ENCODE peak calls at places on chromosomes 16 and 17, in four cellular contexts. One of them, this sample, is unnamed.

GRCh38 chr16:87968541-87968940 is 17.3 kb downstream of the BANP start:
- DNase-seq in tibial nerve: no peak
- DNase-seq in foreskin keratinocyte: no peak
- DNase-seq in H9: no peak
- DNase-seq in this sample: peak; percentile 32

GRCh38 chr16:85465328-85466307 is 147.5 kb upstream of the GSE1 start:
- DNase-seq in tibial nerve: no peak
- DNase-seq in foreskin keratinocyte: peak; percentile 26
- DNase-seq in H9: no peak
- DNase-seq in this sample: no peak

GRCh38 chr16:27112093-27112811 is 45.5 kb downstream of the C16orf82 start:
- DNase-seq in tibial nerve: no peak
- DNase-seq in foreskin keratinocyte: no peak
- DNase-seq in H9: no peak
- DNase-seq in this sample: no peak

GRCh38 chr17:58279016-58279671 is 1.6 kb downstream of the MPO start:
- DNase-seq in tibial nerve: no peak
- DNase-seq in foreskin keratinocyte: no peak
- DNase-seq in H9: no peak
- DNase-seq in this sample: no peak

GRCh38 chr17:1629647-1630310 is 1.1 kb upstream of the SLC43A2 start:
- DNase-seq in tibial nerve: peak; percentile 68
- DNase-seq in foreskin keratinocyte: peak; percentile 39
- DNase-seq in H9: peak; percentile 86
- DNase-seq in this sample: no peak

GRCh38 chr17:66549312-66549705 is 246.9 kb downstream of the PRKCA start:
- DNase-seq in tibial nerve: no peak
- DNase-seq in foreskin keratinocyte: no peak
- DNase-seq in H9: peak; percentile 58
- DNase-seq in this sample: no peak

GRCh38 chr16:27849621-27850020 is 213.9 kb downstream of the GSG1L start:
- DNase-seq in tibial nerve: no peak
- DNase-seq in foreskin keratinocyte: no peak
- DNase-seq in H9: peak; percentile 9
- DNase-seq in this sample: peak; percentile 35

GRCh38 chr17:60993497-60993896 is 315.8 kb downstream of the BCAS3 start:
- DNase-seq in tibial nerve: no peak
- DNase-seq in foreskin keratinocyte: no peak
- DNase-seq in H9: no peak
- DNase-seq in this sample: no peak

GRCh38 chr17:17114592-17115225 is 72.5 kb downstream of the MPRIP start:
- DNase-seq in tibial nerve: no peak
- DNase-seq in foreskin keratinocyte: no peak
- DNase-seq in H9: no peak
- DNase-seq in this sample: no peak

GRCh38 chr16:73172621-73173312 is 124.8 kb upstream of the ZFHX3 start:
- DNase-seq in tibial nerve: peak; percentile 83
- DNase-seq in foreskin keratinocyte: peak; percentile 37
- DNase-seq in H9: peak; percentile 56
- DNase-seq in this sample: no peak

GRCh38 chr16:87851601-87852000 is 17.7 kb downstream of the SLC7A5 start:
- DNase-seq in tibial nerve: no peak
- DNase-seq in foreskin keratinocyte: no peak
- DNase-seq in H9: no peak
- DNase-seq in this sample: no peak

GRCh38 chr16:17963185-17963836 is 373.2 kb downstream of the NPIPA8 start:
- DNase-seq in tibial nerve: no peak
- DNase-seq in foreskin keratinocyte: no peak
- DNase-seq in H9: no peak
- DNase-seq in this sample: no peak

GRCh38 chr17:47703191-47703591 is 9.2 kb downstream of the TBKBP1 start:
- DNase-seq in tibial nerve: no peak
- DNase-seq in foreskin keratinocyte: no peak
- DNase-seq in H9: peak; percentile 31
- DNase-seq in this sample: no peak

GRCh38 chr17:78041401-78042179 is 83.1 kb downstream of the TNRC6C start:
- DNase-seq in tibial nerve: no peak
- DNase-seq in foreskin keratinocyte: no peak
- DNase-seq in H9: no peak
- DNase-seq in this sample: no peak

GRCh38 chr17:62595484-62595883 is 32.0 kb upstream of the MRC2 start:
- DNase-seq in tibial nerve: no peak
- DNase-seq in foreskin keratinocyte: no peak
- DNase-seq in H9: no peak
- DNase-seq in this sample: no peak

GRCh38 chr16:51107742-51108141 is 43.3 kb downstream of the SALL1 start:
- DNase-seq in tibial nerve: no peak
- DNase-seq in foreskin keratinocyte: no peak
- DNase-seq in H9: no peak
- DNase-seq in this sample: no peak

GRCh38 chr16:74577882-74578366 is 29.0 kb downstream of the GLG1 start:
- DNase-seq in tibial nerve: no peak
- DNase-seq in foreskin keratinocyte: peak; percentile 62
- DNase-seq in H9: no peak
- DNase-seq in this sample: no peak

GRCh38 chr17:81097943-81098308 is 63.0 kb downstream of the BAIAP2 start:
- DNase-seq in tibial nerve: no peak
- DNase-seq in foreskin keratinocyte: no peak
- DNase-seq in H9: no peak
- DNase-seq in this sample: no peak

GRCh38 chr16:83653785-83654184 is 154.0 kb upstream of the HSBP1 start:
- DNase-seq in tibial nerve: no peak
- DNase-seq in foreskin keratinocyte: peak; percentile 71
- DNase-seq in H9: no peak
- DNase-seq in this sample: no peak

GRCh38 chr17:49201481-49201927 is 8.9 kb downstream of the GNGT2 start:
- DNase-seq in tibial nerve: no peak
- DNase-seq in foreskin keratinocyte: no peak
- DNase-seq in H9: no peak
- DNase-seq in this sample: no peak

GRCh38 chr17:32461853-32462617 is 17.7 kb downstream of the PSMD11 start:
- DNase-seq in tibial nerve: peak; percentile 45
- DNase-seq in foreskin keratinocyte: peak; percentile 68
- DNase-seq in H9: peak; percentile 66
- DNase-seq in this sample: no peak

GRCh38 chr16:21523411-21524067 is 75.8 kb upstream of the METTL9 start:
- DNase-seq in tibial nerve: no peak
- DNase-seq in foreskin keratinocyte: no peak
- DNase-seq in H9: no peak
- DNase-seq in this sample: no peak
- H3K27ac ChIP-seq in tibial nerve: no peak overlapping the region
- H3K27ac ChIP-seq in foreskin keratinocyte: no peak overlapping the region
- H3K27ac ChIP-seq in H9: no peak overlapping the region
- H3K27ac ChIP-seq in this sample: no peak overlapping the region

DNA sequence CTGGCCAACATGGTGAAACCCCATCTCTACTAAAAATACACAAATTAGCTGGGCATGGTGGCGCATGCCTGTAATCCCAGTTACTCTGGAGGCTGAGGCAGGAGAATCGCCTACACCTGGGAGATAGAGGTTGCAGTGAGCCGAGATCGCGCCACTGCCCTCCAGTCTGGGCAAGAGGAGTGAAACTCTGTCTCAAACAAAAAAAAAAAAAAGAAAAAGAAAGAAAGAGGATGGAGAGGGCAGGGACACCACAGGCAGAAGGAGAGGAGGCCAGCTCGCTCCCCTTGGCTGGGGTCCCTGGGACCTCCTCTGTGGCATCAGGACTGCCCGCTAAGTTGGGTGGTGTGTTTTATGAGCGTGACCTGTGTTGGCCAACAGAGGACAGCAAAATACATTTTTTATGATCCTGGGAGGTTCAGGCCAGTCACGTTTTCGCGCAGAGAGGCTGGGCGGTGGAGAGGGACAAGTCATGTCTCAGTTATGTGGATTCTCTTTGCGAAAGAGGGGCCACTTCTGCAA is 229.6 kb downstream of the MRTFB start:
- DNase-seq in tibial nerve: peak; percentile 77
- DNase-seq in foreskin keratinocyte: peak; percentile 68
- DNase-seq in H9: peak; percentile 65
- DNase-seq in this sample: peak; percentile 89
- TF ChIP-seq CTCF in tibial nerve: peak; percentile 55
- TF ChIP-seq CTCF in foreskin keratinocyte: peak; percentile 84
- TF ChIP-seq CTCF in H9: peak; percentile 47
- TF ChIP-seq CTCF in this sample: peak; percentile 38

GRCh38 chr17:8365143-8365542 is 11.4 kb downstream of the KRABD2 start:
- DNase-seq in tibial nerve: no peak
- DNase-seq in foreskin keratinocyte: peak; percentile 39
- DNase-seq in H9: no peak
- DNase-seq in this sample: no peak

GRCh38 chr17:8362651-8363332 is 13.7 kb downstream of the KRABD2 start:
- DNase-seq in tibial nerve: no peak
- DNase-seq in foreskin keratinocyte: no peak
- DNase-seq in H9: no peak
- DNase-seq in this sample: no peak

GRCh38 chr17:8360751-8361150 is 15.8 kb downstream of the KRABD2 start:
- DNase-seq in tibial nerve: no peak
- DNase-seq in foreskin keratinocyte: no peak
- DNase-seq in H9: no peak
- DNase-seq in this sample: no peak

GRCh38 chr17:8369944-8370343 is 6.6 kb downstream of the KRABD2 start:
- DNase-seq in tibial nerve: no peak
- DNase-seq in foreskin keratinocyte: no peak
- DNase-seq in H9: no peak
- DNase-seq in this sample: no peak

DNA sequence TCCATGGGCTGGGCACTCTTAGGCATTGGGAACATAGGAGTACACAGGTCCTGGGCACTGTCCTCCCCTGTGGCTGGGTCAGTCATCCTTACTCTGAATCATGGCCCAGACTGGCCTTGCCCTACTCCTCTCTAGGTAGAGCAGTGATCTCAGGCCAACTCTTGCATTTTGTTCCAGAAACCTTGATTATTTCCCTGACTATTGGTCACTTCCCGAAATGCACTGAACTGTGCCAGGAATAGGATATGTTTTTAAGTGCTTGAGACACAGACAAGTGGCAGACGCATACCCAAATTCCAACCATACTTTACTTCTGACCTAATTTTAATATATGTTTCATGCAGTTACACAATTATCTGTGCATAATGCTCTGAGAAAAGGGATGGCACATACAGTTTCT is 10.3 kb downstream of the KRABD2 start:
- DNase-seq in tibial nerve: no peak
- DNase-seq in foreskin keratinocyte: peak; percentile 75
- DNase-seq in H9: no peak
- DNase-seq in this sample: no peak
- H3K27ac ChIP-seq in tibial nerve: no peak overlapping the region
- H3K27ac ChIP-seq in foreskin keratinocyte: no peak overlapping the region
- H3K27ac ChIP-seq in H9: no peak overlapping the region
- H3K27ac ChIP-seq in this sample: no peak overlapping the region

DNA sequence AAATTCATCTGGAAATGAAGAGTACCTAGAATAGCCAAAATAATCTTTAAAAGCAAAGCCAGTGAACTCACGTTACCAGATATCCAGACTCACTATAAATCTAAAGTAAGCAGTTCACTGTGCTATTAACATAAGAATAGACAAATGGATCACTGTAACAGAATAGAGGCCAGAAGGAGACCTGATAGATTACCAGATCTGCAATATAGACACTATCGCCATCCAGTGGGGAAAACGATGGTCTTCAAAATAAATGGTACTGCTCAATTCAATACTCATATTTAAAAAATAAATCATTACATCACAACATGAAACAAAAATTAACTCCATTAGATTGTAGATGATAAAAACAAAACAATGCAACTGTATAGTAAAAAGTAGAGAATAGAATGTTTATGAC is 158.6 kb upstream of the CDH8 start:
- DNase-seq in tibial nerve: no peak
- DNase-seq in foreskin keratinocyte: no peak
- DNase-seq in H9: no peak
- DNase-seq in this sample: no peak
- TF ChIP-seq CTCF in tibial nerve: peak; percentile 7
- TF ChIP-seq CTCF in foreskin keratinocyte: peak; percentile 40
- TF ChIP-seq CTCF in H9: peak; percentile 50
- TF ChIP-seq CTCF in this sample: no peak

GRCh38 chr16:1343428-1344242 is 8.0 kb downstream of the TSR3 start:
- DNase-seq in tibial nerve: no peak
- DNase-seq in foreskin keratinocyte: no peak
- DNase-seq in H9: no peak
- DNase-seq in this sample: no peak

GRCh38 chr16:1338855-1339675 is 5.6 kb downstream of the BAIAP3 start:
- DNase-seq in tibial nerve: no peak
- DNase-seq in foreskin keratinocyte: no peak
- DNase-seq in H9: no peak
- DNase-seq in this sample: no peak

GRCh38 chr16:1342526-1343427 is 8.9 kb downstream of the TSR3 start:
- DNase-seq in tibial nerve: peak; percentile 77
- DNase-seq in foreskin keratinocyte: peak; percentile 89
- DNase-seq in H9: peak; percentile 99
- DNase-seq in this sample: peak; percentile 97

GRCh38 chr16:1340730-1341494 is 7.5 kb downstream of the BAIAP3 start:
- DNase-seq in tibial nerve: no peak
- DNase-seq in foreskin keratinocyte: no peak
- DNase-seq in H9: no peak
- DNase-seq in this sample: no peak

DNA sequence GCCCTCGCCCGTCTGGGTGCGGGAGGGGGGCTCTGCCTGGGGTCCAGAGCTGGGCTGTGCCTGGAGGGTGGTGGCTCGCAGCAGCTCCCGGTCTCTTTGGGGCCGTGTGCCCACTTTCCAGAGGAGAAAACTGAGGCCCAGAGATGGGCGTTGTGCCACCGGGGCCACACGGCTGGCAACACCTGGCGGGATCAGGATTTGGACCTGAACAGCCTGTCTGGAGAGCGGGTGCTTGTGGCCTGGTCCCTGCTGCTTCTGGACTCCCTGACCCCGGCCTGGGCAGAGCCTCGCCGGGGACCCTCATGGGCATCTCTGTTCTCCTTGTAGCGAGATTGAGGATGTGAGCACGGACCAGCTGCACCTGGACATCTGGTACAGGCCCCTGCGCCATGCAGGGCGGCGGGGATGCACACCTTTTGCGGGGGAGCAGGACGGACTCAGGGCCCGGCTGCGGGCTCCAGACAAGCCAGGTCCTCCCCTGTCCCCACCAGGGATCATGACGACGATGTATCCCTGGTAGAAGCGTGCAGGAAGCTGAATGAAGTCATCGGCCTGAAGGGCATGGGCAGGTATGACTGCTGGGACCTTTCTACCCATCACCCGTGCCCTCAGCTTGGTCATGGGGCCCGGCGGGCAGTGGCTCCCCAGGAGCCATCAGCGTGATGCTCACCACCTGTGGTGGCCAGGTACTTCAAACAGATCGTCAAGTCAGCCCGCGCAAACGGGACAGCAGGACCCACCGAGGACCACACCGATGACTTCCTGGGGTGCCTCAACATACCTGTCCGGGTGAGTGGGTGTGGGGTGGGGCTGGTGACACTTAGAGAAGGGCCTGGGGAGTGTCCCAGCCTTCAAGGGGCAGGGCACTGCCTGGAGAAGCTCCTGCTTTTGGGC is 8.3 kb downstream of the BAIAP3 start:
- DNase-seq in tibial nerve: no peak
- DNase-seq in foreskin keratinocyte: no peak
- DNase-seq in H9: no peak
- DNase-seq in this sample: no peak
- H3K27ac ChIP-seq in tibial nerve: peak overlapping the region; percentile 34
- H3K27ac ChIP-seq in foreskin keratinocyte: no peak overlapping the region
- H3K27ac ChIP-seq in H9: no peak overlapping the region
- H3K27ac ChIP-seq in this sample: no peak overlapping the region